ENCODE peak calls at places on chromosomes 1 and 21, in four cellular contexts. N, M, K and L are unnamed samples.

GRCh38 chr1:179178965-179179364 is 50.5 kb downstream of the ABL2 start:
- DNase-seq in N (no peak), M (no peak), K (no peak), L (no peak)

GRCh38 chr1:181179980-181180964 is 91.8 kb downstream of the IER5 start:
- DNase-seq in N (no peak), M (peak; percentile 78), K (no peak), L (no peak)

GRCh38 chr1:12442217-12442616 is 175.8 kb downstream of the DHRS3 start:
- DNase-seq in N (no peak), M (peak; percentile 18), K (no peak), L (no peak)

GRCh38 chr1:170590921-170591705 is 59.1 kb downstream of the GORAB start:
- DNase-seq in N (no peak), M (no peak), K (no peak), L (no peak)

GRCh38 chr1:245571872-245572294 is 417.1 kb downstream of the KIF26B start:
- DNase-seq in N (no peak), M (no peak), K (no peak), L (no peak)

GRCh38 chr1:146032613-146033219 is 11.2 kb upstream of the HJV start:
- DNase-seq in N (no peak), M (peak; percentile 57), K (no peak), L (peak; percentile 48)

GRCh38 chr1:172724746-172725613 is 66.1 kb downstream of the FASLG start:
- DNase-seq in N (no peak), M (peak; percentile 27), K (no peak), L (no peak)

GRCh38 chr1:232949636-232950196 is 695 bp upstream of the NTPCR start:
- DNase-seq in N (no peak), M (no peak), K (no peak), L (no peak)

GRCh38 chr1:188652678-188653077 is 1823.9 kb downstream of the PLA2G4A start:
- DNase-seq in N (no peak), M (no peak), K (peak; percentile 19), L (no peak)

GRCh38 chr1:109425391-109425790 is 857 bp downstream of the PSMA5 start:
- DNase-seq in N (no peak), M (peak; percentile 82), K (no peak), L (no peak)

GRCh38 chr1:71269823-71270222 is 189.0 kb upstream of the ZRANB2 start:
- DNase-seq in N (no peak), M (peak; percentile 12), K (no peak), L (no peak)

GRCh38 chr1:39089811-39090519 is 63.8 kb downstream of the NDUFS5 start:
- DNase-seq in N (no peak), M (no peak), K (no peak), L (no peak)

GRCh38 chr1:11690132-11690668 is 1.3 kb upstream of the DRAXIN start:
- DNase-seq in N (no peak), M (no peak), K (no peak), L (no peak)

GRCh38 chr1:216054593-216054992 is 368.7 kb downstream of the USH2A start:
- DNase-seq in N (no peak), M (no peak), K (no peak), L (no peak)

GRCh38 chr1:17603091-17603841 is 63.8 kb downstream of the ARHGEF10L start:
- DNase-seq in N (no peak), M (no peak), K (no peak), L (no peak)

GRCh38 chr1:205934788-205935187 is 8.5 kb downstream of the SLC26A9 start:
- DNase-seq in N (no peak), M (no peak), K (no peak), L (no peak)

GRCh38 chr1:154865442-154866256 is 4.4 kb downstream of the KCNN3 start:
- DNase-seq in N (no peak), M (no peak), K (no peak), L (no peak)

GRCh38 chr1:155454096-155454495 is 108.5 kb downstream of the ASH1L start:
- DNase-seq in N (no peak), M (no peak), K (no peak), L (no peak)

GRCh38 chr1:240385985-240386978 is 225.7 kb downstream of the GREM2 start:
- DNase-seq in N (no peak), M (no peak), K (peak; percentile 43), L (no peak)

GRCh38 chr21:32329331-32329730 is 30.7 kb downstream of the MRAP start:
- DNase-seq in N (no peak), M (no peak), K (no peak), L (no peak)

GRCh38 chr1:32255072-32256071 is 4.3 kb downstream of the LCK start:
- DNase-seq in N (no peak), M (peak; percentile 86), K (no peak), L (no peak)